ENCODE peak calls at places on chromosomes 16 and 17, in four cellular contexts. M is GM12878, G is HepG2, O is K562. P is an unnamed sample.

GRCh38 chr17:11212792-11213191 is 28.2 kb upstream of the SHISA6 start:
- DNase-seq in M (no peak), G (no peak), O (no peak), P (no peak)

GRCh38 chr17:9308069-9308468 is 267.6 kb downstream of the STX8 start:
- DNase-seq in M (no peak), G (no peak), O (no peak), P (no peak)

GRCh38 chr16:58792188-58792587 is 58.1 kb upstream of the GOT2 start:
- DNase-seq in M (no peak), G (no peak), O (peak), P (no peak)

GRCh38 chr17:82837586-82838320 is 2.1 kb downstream of the ZNF750 start:
- DNase-seq in M (no peak), G (no peak), O (no peak), P (no peak)

GRCh38 chr17:933168-934083 is 46.1 kb downstream of the NXN start:
- DNase-seq in M (no peak), G (peak), O (peak), P (peak)

GRCh38 chr17:13140750-13141149 is 122.9 kb upstream of the ELAC2 start:
- DNase-seq in M (no peak), G (no peak), O (no peak), P (no peak)

GRCh38 chr17:55726440-55726839 is 3.8 kb upstream of the TMEM100 start:
- DNase-seq in M (no peak), G (no peak), O (no peak), P (peak)

GRCh38 chr17:63598284-63598683 is 2.4 kb upstream of the TACO1 start:
- DNase-seq in M (no peak), G (no peak), O (no peak), P (no peak)

GRCh38 chr16:74608944-74609343 is 2.0 kb upstream of the GLG1 start:
- DNase-seq in M (no peak), G (no peak), O (no peak), P (no peak)

GRCh38 chr16:30141750-30142149 is 18.7 kb upstream of the MAPK3 start:
- DNase-seq in M (no peak), G (peak), O (no peak), P (no peak)

GRCh38 chr16:30144917-30145316 is 21.9 kb upstream of the MAPK3 start:
- DNase-seq in M (no peak), G (no peak), O (no peak), P (no peak)

GRCh38 chr16:30144017-30144416 is 21.0 kb upstream of the MAPK3 start:
- DNase-seq in M (no peak), G (no peak), O (no peak), P (no peak)

GRCh38 chr16:30143347-30143702 is 20.3 kb upstream of the MAPK3 start:
- DNase-seq in M (no peak), G (no peak), O (no peak), P (no peak)

DNA sequence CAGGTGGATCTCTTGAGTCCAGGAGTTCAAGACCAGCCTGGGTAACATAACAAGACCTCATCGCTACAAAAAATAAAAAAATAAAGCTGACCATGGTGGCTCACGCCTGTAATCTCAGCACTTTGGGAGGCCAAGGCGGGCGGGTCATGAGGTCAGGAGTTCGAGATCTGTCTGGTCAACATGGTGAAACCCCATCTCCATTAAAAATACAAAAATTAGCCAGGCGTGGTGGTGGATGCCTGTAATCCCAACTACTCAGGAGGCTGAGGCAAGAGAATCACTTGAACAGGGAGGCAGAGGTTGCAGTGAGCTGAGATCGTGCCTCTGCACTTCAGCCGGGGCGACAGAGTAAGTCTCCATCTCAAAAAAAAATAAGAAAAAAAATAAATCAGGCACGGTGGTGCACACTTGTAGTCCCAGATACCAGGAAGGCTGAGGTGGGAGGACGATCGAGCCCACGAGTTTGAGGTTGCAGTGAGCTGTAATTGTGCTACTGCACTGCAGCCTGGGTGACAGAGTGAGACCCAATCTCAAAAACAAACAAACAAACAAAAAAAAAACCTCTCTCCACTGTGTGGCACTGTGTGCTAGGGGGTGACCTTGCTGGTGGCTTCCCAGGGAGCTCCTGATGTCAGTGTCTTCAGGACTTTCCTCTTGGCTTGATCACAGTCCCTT is 19.8 kb upstream of the MAPK3 start:
- DNase-seq in M (peak), G (peak), O (no peak), P (no peak)
- TF ChIP-seq MYC in M (no peak), G (no peak), O (no peak), P (no peak)

GRCh38 chr16:49742428-49743205 is 113.3 kb downstream of the ZNF423 start:
- DNase-seq in M (no peak), G (no peak), O (no peak), P (no peak)

GRCh38 chr16:49747654-49748053 is 108.3 kb downstream of the ZNF423 start:
- DNase-seq in M (no peak), G (no peak), O (no peak), P (no peak)

GRCh38 chr16:49743206-49743470 is 112.8 kb downstream of the ZNF423 start:
- DNase-seq in M (no peak), G (no peak), O (no peak), P (no peak)

GRCh38 chr16:49744244-49744976 is 111.5 kb downstream of the ZNF423 start:
- DNase-seq in M (no peak), G (no peak), O (no peak), P (no peak)

DNA sequence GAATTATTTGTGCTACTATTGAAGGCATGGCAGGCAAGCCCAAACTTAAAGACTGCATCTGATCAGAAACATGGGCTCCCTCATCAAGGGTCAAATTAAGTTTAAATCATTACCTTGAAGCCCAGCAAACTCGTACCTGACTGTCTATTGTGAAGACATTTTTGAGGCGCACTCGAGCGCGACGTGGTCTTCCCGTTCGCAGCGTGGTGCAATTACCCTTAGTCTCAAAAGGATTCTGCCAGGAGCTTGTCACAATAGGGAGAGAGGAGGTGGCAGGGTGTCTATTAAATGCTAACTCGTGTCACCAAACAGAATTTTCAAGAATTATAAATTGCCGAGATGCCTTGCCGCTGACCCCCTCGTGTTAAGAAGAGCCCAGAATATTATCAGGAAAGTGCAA is 110.5 kb downstream of the ZNF423 start:
- DNase-seq in M (no peak), G (no peak), O (no peak), P (no peak)
- TF ChIP-seq SMC3 in M (no peak), G (no peak), O (no peak), P (no peak)

DNA sequence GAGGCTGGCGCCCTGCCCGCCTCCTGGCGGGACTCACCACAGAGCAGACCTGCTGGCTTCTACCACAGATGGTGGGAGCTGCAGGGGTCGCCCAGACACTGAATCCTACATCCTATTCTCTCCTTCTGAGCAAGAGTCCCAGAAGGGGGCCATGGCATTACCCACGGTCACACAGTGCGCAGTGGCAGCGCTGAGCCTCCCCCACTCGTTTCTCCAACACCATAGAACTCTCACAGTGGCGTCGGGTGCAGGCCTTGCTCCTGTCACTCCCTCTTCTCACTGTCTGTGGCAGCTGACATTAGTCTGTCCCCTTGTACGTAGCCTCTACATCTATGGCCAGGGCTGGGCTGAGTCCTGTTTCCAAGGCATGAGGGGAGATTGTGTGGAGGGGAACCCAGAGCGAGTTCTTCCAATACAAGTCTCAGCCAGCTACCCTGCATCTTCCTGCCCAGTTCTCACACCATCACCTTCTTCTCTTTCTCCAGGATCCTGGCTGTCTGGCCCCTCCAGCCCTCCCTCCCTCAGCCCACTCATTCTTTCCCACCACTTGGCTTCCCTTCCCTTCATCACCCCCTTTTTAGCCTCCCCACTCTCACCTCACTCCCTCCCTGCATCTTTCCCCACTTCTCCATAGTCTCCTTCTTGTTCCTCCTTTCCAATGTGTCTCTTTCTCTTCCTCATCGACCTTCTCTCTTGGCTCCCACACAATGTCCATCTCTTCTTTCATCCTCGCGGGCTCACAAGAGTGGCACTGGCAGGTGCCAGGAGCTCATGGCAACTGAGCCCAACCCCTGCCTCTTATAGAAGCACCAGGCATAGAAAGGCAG is 5.9 kb downstream of the UBTF start:
- DNase-seq in M (no peak), G (no peak), O (no peak), P (no peak)
- TF ChIP-seq MYC in M (no peak), G (no peak), O (no peak), P (no peak)

GRCh38 chr16:79892278-79892677 is 291.7 kb upstream of the MAF start:
- DNase-seq in M (no peak), G (no peak), O (no peak), P (no peak)
- TF ChIP-seq SMC3 in M (no peak), G (no peak), O (no peak), P (no peak)

GRCh38 chr17:66351053-66351452 is 48.6 kb downstream of the PRKCA start:
- DNase-seq in M (no peak), G (no peak), O (no peak), P (no peak)

GRCh38 chr17:66349549-66350245 is 47.3 kb downstream of the PRKCA start:
- DNase-seq in M (no peak), G (no peak), O (no peak), P (no peak)

GRCh38 chr17:66347661-66348604 is 45.5 kb downstream of the PRKCA start:
- DNase-seq in M (no peak), G (peak), O (no peak), P (peak)

GRCh38 chr17:66351701-66352100 is 49.3 kb downstream of the PRKCA start:
- DNase-seq in M (no peak), G (no peak), O (no peak), P (no peak)

DNA sequence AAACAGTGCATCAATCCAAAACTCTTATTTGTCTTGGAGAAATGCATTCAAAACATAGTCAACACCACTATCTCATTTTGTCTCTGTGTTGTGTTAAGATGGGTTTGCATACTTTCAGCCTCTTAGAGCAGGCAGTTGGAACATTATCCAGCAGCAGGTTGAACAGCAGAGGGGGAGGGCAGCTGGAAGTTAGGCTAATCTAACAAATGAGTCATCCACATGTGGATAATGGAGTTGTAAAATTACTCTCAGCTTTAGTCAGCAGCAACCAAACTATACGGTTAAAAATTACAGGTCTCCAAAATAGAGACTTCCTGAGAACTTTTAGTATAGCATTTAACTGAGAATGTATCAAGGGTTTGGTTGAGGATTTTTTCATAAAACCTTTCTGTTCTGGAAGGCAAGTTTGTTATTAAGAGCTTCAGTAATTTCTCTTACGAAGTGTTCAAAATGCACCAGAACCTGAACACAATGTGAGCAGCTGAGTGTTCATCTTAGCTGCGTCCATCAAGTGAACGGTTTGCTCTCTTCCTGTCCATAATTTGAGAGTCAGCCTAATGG is 46.3 kb downstream of the PRKCA start:
- DNase-seq in M (no peak), G (peak), O (peak), P (peak)
- TF ChIP-seq MYC in M (no peak), G (no peak), O (no peak), P (no peak)

GRCh38 chr17:45302649-45303173 is 14.1 kb downstream of the MAP3K14 start:
- DNase-seq in M (peak), G (no peak), O (no peak), P (no peak)
- TF ChIP-seq SMC3 in M (no peak), G (no peak), O (no peak), P (no peak)

GRCh38 chr17:74736423-74737298 is at the start of gene RAB37:
- DNase-seq in M (no peak), G (peak), O (peak), P (peak)

GRCh38 chr17:74738051-74738996 is 1.3 kb downstream of the RAB37 start:
- DNase-seq in M (peak), G (peak), O (no peak), P (peak)

GRCh38 chr17:74739227-74739831 is 2.3 kb downstream of the RAB37 start:
- DNase-seq in M (no peak), G (no peak), O (no peak), P (no peak)

GRCh38 chr17:74734256-74734655 is 2.8 kb upstream of the RAB37 start:
- DNase-seq in M (no peak), G (no peak), O (no peak), P (no peak)

DNA sequence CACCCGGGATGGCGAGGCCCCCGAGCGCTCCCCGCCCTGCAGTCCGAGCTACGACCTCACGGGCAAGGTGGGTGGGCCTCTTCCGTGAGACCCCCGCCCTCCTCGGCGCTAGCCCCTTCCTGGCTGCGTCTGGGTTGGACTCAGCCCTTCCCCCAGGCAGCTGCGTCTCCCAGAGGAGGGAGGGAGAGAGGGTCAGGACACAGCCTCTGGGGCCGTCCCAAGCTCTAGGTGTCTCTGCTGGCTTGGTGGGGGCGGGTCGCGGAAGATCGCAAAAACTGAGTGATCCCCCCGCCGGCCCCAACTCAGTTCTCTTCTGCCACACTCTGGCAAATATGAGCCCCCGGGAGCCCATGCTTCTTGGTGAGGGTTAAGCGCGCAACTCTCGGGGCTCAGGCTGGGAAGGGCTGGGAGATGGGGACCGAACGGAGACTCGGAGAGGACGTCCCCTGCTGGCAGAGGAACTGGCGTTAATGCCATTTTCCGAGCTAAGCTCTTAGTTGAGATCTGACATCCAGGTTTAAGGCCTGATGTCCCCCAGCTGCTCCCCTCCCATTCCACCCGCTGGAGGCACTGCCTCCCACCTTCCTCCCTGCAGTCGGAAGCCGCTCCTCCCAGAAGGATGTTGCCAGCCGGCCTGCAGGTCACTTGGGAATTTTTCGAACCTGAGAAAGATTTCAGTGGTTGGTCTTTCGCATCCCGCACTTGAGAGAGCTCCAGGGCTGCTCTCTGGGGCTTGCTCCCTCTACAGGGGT is 419 bp downstream of the RAB37 start:
- DNase-seq in M (no peak), G (peak), O (peak), P (peak)
- TF ChIP-seq MYC in M (no peak), G (peak), O (no peak), P (no peak)

DNA sequence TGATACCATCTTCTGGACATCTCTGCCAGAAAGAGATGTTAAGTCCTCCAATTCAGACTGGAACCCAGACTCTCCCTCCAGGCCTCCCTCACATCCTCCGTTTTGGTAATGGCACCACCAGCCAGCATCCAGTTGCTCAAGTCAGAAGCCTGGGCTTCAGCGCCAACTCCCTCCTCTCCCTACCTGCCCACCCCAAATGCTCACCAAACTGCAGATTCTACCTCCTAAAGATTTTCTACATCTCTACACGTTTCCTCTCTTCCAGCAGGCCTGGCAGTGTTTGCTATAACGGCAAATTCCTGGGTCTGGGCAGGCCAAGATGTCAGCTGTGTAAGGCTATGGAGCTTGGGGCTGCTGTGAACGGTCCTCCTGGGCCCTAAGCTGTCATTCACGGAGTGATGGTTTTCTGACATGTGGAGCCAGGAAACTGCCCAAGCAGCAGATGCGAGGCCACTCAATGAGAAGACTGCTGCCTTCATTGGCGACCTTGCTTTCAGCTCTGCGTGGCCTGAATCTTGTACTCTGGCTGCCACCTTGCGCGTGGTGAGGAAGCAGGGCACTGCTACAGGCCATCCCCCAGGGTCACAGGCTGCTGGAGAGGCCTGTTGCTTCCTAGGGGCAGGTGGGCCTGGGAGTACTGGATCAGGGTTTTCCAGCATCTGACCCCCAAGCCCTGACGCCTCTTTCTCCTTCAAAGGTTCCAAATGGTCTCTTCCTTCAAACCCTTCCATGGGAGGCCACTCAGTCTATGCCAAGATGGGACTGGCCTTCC is 37.7 kb downstream of the TBX4 start:
- DNase-seq in M (no peak), G (no peak), O (no peak), P (no peak)
- TF ChIP-seq SMC3 in M (no peak), G (no peak), O (no peak), P (no peak)

P was measured in A549.